ENCODE peak calls at places on chromosome 13, in five cellular contexts. One of them, this sample, is unnamed.

GRCh38 chr13:37905736-37906135 is 36.2 kb upstream of the TRPC4 start:
- DNase-seq in HepG2: no peak
- DNase-seq in suprapubic skin: no peak
- DNase-seq in A549: no peak
- DNase-seq in ovary: no peak
- DNase-seq in this sample: no peak

GRCh38 chr13:44523176-44524017 is 52.7 kb downstream of the TSC22D1 start:
- DNase-seq in ovary: no peak
- DNase-seq in HepG2: peak
- DNase-seq in suprapubic skin: no peak
- DNase-seq in A549: peak
- DNase-seq in this sample: no peak

GRCh38 chr13:66036024-66036614 is 1194.0 kb downstream of the PCDH9 start:
- DNase-seq in HepG2: no peak
- DNase-seq in suprapubic skin: no peak
- DNase-seq in A549: no peak
- DNase-seq in ovary: no peak
- DNase-seq in this sample: no peak

GRCh38 chr13:110300090-110300815 is 6.7 kb downstream of the COL4A1 start:
- DNase-seq in A549: no peak
- DNase-seq in suprapubic skin: no peak
- DNase-seq in HepG2: no peak
- DNase-seq in ovary: no peak
- DNase-seq in this sample: no peak

GRCh38 chr13:46142692-46143238 is 37.9 kb upstream of the CPB2 start:
- DNase-seq in A549: no peak
- DNase-seq in ovary: no peak
- DNase-seq in suprapubic skin: no peak
- DNase-seq in HepG2: peak
- DNase-seq in this sample: no peak

GRCh38 chr13:37375724-37376123 is 222.8 kb downstream of the POSTN start:
- DNase-seq in A549: no peak
- DNase-seq in HepG2: no peak
- DNase-seq in suprapubic skin: no peak
- DNase-seq in ovary: no peak
- DNase-seq in this sample: no peak

GRCh38 chr13:51017516-51017915 is 93.6 kb downstream of the C13orf42 start:
- DNase-seq in HepG2: no peak
- DNase-seq in A549: no peak
- DNase-seq in suprapubic skin: no peak
- DNase-seq in ovary: no peak
- DNase-seq in this sample: no peak

GRCh38 chr13:98479496-98480003 is 97.4 kb downstream of the STK24 start:
- DNase-seq in suprapubic skin: no peak
- DNase-seq in A549: no peak
- DNase-seq in HepG2: no peak
- DNase-seq in ovary: no peak
- DNase-seq in this sample: no peak

GRCh38 chr13:109275848-109276247 is 510.5 kb downstream of the IRS2 start:
- DNase-seq in ovary: no peak
- DNase-seq in suprapubic skin: no peak
- DNase-seq in HepG2: no peak
- DNase-seq in A549: no peak
- DNase-seq in this sample: no peak

GRCh38 chr13:110509971-110510786 is 51.3 kb downstream of the RAB20 start:
- DNase-seq in suprapubic skin: no peak
- DNase-seq in ovary: no peak
- DNase-seq in HepG2: no peak
- DNase-seq in A549: no peak
- DNase-seq in this sample: no peak

GRCh38 chr13:75961911-75962310 is 325.8 kb downstream of the LMO7 start:
- DNase-seq in A549: no peak
- DNase-seq in suprapubic skin: no peak
- DNase-seq in HepG2: no peak
- DNase-seq in ovary: no peak
- DNase-seq in this sample: no peak

GRCh38 chr13:40187836-40188591 is 478.4 kb downstream of the FOXO1 start:
- DNase-seq in suprapubic skin: no peak
- DNase-seq in A549: no peak
- DNase-seq in ovary: no peak
- DNase-seq in HepG2: no peak
- DNase-seq in this sample: no peak

GRCh38 chr13:59463023-59463422 is 700.7 kb downstream of the DIAPH3 start:
- DNase-seq in HepG2: no peak
- DNase-seq in A549: no peak
- DNase-seq in ovary: no peak
- DNase-seq in suprapubic skin: no peak
- DNase-seq in this sample: no peak

GRCh38 chr13:59458908-59459579 is 704.7 kb downstream of the DIAPH3 start:
- DNase-seq in ovary: no peak
- DNase-seq in suprapubic skin: no peak
- DNase-seq in A549: no peak
- DNase-seq in HepG2: no peak
- DNase-seq in this sample: no peak

GRCh38 chr13:59461411-59461810 is 702.3 kb downstream of the DIAPH3 start:
- DNase-seq in HepG2: no peak
- DNase-seq in suprapubic skin: no peak
- DNase-seq in ovary: no peak
- DNase-seq in A549: no peak
- DNase-seq in this sample: no peak

GRCh38 chr13:59464926-59465325 is 698.8 kb downstream of the DIAPH3 start:
- DNase-seq in ovary: no peak
- DNase-seq in A549: no peak
- DNase-seq in suprapubic skin: no peak
- DNase-seq in HepG2: no peak
- DNase-seq in this sample: no peak

GRCh38 chr13:59459972-59460371 is 703.8 kb downstream of the DIAPH3 start:
- DNase-seq in suprapubic skin: no peak
- DNase-seq in A549: no peak
- DNase-seq in ovary: no peak
- DNase-seq in HepG2: no peak
- DNase-seq in this sample: no peak
- H3K27ac ChIP-seq in suprapubic skin: no peak
- H3K27ac ChIP-seq in A549: no peak
- H3K27ac ChIP-seq in ovary: no peak
- H3K27ac ChIP-seq in HepG2: no peak
- H3K27ac ChIP-seq in this sample: no peak

GRCh38 chr13:106794131-106794530 is 226.2 kb upstream of the ARGLU1 start:
- DNase-seq in ovary: no peak
- DNase-seq in HepG2: no peak
- DNase-seq in suprapubic skin: no peak
- DNase-seq in A549: no peak
- DNase-seq in this sample: no peak

GRCh38 chr13:106795847-106796246 is 227.9 kb upstream of the ARGLU1 start:
- DNase-seq in HepG2: no peak
- DNase-seq in ovary: no peak
- DNase-seq in A549: no peak
- DNase-seq in suprapubic skin: no peak
- DNase-seq in this sample: no peak

GRCh38 chr13:106797081-106797640 is 229.2 kb upstream of the ARGLU1 start:
- DNase-seq in A549: no peak
- DNase-seq in HepG2: no peak
- DNase-seq in ovary: no peak
- DNase-seq in suprapubic skin: no peak
- DNase-seq in this sample: no peak

GRCh38 chr13:106799731-106800335 is 231.9 kb upstream of the ARGLU1 start:
- DNase-seq in HepG2: no peak
- DNase-seq in ovary: no peak
- DNase-seq in A549: no peak
- DNase-seq in suprapubic skin: no peak
- DNase-seq in this sample: no peak

GRCh38 chr13:106796280-106797047 is 228.5 kb upstream of the ARGLU1 start:
- DNase-seq in suprapubic skin: no peak
- DNase-seq in HepG2: no peak
- DNase-seq in A549: no peak
- DNase-seq in ovary: no peak
- DNase-seq in this sample: no peak
- TF ChIP-seq EP300 in suprapubic skin: no peak
- TF ChIP-seq EP300 in HepG2: no peak
- TF ChIP-seq EP300 in A549: no peak
- TF ChIP-seq EP300 in ovary: no peak
- TF ChIP-seq EP300 in this sample: no peak

GRCh38 chr13:77699059-77699680 is 1.7 kb downstream of the SLAIN1 start:
- DNase-seq in HepG2: no peak
- DNase-seq in suprapubic skin: no peak
- DNase-seq in A549: no peak
- DNase-seq in ovary: no peak
- DNase-seq in this sample: no peak

GRCh38 chr13:77696863-77697207 is 652 bp upstream of the SLAIN1 start:
- DNase-seq in ovary: no peak
- DNase-seq in A549: no peak
- DNase-seq in HepG2: no peak
- DNase-seq in suprapubic skin: no peak
- DNase-seq in this sample: no peak

GRCh38 chr13:77696006-77696862 is 1.3 kb upstream of the SLAIN1 start:
- DNase-seq in HepG2: no peak
- DNase-seq in ovary: no peak
- DNase-seq in A549: no peak
- DNase-seq in suprapubic skin: no peak
- DNase-seq in this sample: no peak

GRCh38 chr13:77698211-77699058 is 948 bp downstream of the SLAIN1 start:
- DNase-seq in HepG2: no peak
- DNase-seq in suprapubic skin: no peak
- DNase-seq in ovary: peak
- DNase-seq in A549: no peak
- DNase-seq in this sample: peak

GRCh38 chr13:77697208-77698103 is at the start of gene SLAIN1:
- DNase-seq in A549: peak
- DNase-seq in HepG2: peak
- DNase-seq in ovary: peak
- DNase-seq in suprapubic skin: peak
- DNase-seq in this sample: peak
- TF ChIP-seq POLR2A in A549: peak
- TF ChIP-seq POLR2A in HepG2: no peak
- TF ChIP-seq POLR2A in ovary: peak
- TF ChIP-seq POLR2A in suprapubic skin: peak
- TF ChIP-seq POLR2A in this sample: no peak

DNA sequence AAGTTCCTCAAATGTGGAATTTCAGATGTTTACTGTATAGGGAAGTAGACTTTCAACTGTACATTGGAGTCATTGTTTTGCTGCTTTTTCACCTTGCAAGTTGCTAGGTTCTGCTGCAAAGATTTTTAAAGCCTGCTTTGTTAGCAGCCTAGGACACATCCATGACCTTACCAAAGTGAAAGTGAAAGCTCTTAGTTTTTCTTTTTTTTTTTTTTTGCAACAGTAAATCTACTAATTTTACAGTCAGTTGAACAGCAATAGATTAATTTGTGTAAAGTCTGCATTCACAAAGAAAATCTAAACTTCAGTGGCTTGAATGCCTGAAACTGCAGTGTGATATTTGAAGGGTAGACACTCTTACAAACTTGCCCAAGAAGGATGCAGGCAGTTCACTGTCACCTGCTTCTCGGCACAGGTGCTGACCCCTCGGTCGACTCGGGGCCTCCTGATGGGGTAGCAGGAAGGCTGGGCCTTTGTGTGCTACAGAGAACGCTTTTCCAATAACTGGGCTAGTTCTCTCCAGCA is 5.0 kb upstream of the MTIF3 start:
- DNase-seq in suprapubic skin: no peak
- DNase-seq in HepG2: no peak
- DNase-seq in ovary: no peak
- DNase-seq in A549: no peak
- DNase-seq in this sample: no peak
- H3K27ac ChIP-seq in suprapubic skin: no peak
- H3K27ac ChIP-seq in HepG2: no peak
- H3K27ac ChIP-seq in ovary: no peak
- H3K27ac ChIP-seq in A549: no peak
- H3K27ac ChIP-seq in this sample: no peak

GRCh38 chr13:79490846-79491245 is 9.9 kb downstream of the NDFIP2 start:
- DNase-seq in HepG2: no peak
- DNase-seq in A549: no peak
- DNase-seq in ovary: no peak
- DNase-seq in suprapubic skin: no peak
- DNase-seq in this sample: no peak
- TF ChIP-seq EP300 in HepG2: no peak
- TF ChIP-seq EP300 in A549: no peak
- TF ChIP-seq EP300 in ovary: no peak
- TF ChIP-seq EP300 in suprapubic skin: no peak
- TF ChIP-seq EP300 in this sample: no peak